ENCODE peak calls at places on chromosomes 5 and 9, in ten cellular contexts. U is tibial artery, E is body of pancreas, B is MM.1S, Y is HCT116, D is psoas muscle, P is SK-N-SH, J is colonic mucosa, S is esophagus squamous epithelium, R is SJSA1. V is an unnamed sample.

GRCh38 chr9:81776390-81776789 is 87.0 kb upstream of the TLE1 start:
- DNase-seq in Y (no peak), D (no peak), E (no peak), U (no peak), B (no peak), S (no peak), J (no peak), P (peak), R (no peak), V (no peak)

GRCh38 chr5:151896041-151896691 is 28.5 kb downstream of the GLRA1 start:
- DNase-seq in J (no peak), E (no peak), B (no peak), Y (no peak), U (no peak), S (no peak), R (peak), P (no peak), D (no peak), V (peak)

GRCh38 chr9:71719585-71719984 is 48.7 kb downstream of the CEMIP2 start:
- DNase-seq in E (peak), U (no peak), P (no peak), Y (no peak), S (no peak), J (no peak), B (no peak), R (no peak), D (no peak), V (peak)

GRCh38 chr5:36680066-36680465 is 73.7 kb downstream of the SLC1A3 start:
- DNase-seq in U (peak), D (peak), P (no peak), J (no peak), Y (no peak), B (no peak), R (no peak), S (no peak), E (peak), V (no peak)

GRCh38 chr5:15746833-15747232 is 246.9 kb downstream of the FBXL7 start:
- DNase-seq in R (no peak), S (no peak), U (no peak), Y (no peak), E (no peak), B (no peak), P (no peak), D (no peak), J (no peak), V (no peak)

GRCh38 chr5:74616236-74617146 is 24.0 kb downstream of the ENC1 start:
- DNase-seq in J (no peak), B (no peak), R (no peak), Y (no peak), P (no peak), E (peak), S (no peak), D (no peak), U (no peak), V (no peak)

GRCh38 chr9:126506361-126507317 is 107.1 kb upstream of the LMX1B start:
- DNase-seq in R (no peak), S (no peak), B (no peak), E (no peak), U (peak), P (no peak), Y (no peak), D (no peak), J (no peak), V (no peak)

GRCh38 chr5:38666668-38667498 is 110.4 kb upstream of the LIFR start:
- DNase-seq in Y (peak), U (peak), S (no peak), R (peak), B (no peak), P (peak), J (no peak), D (peak), E (peak), V (peak)

GRCh38 chr9:77276799-77277198 is 99.5 kb downstream of the VPS13A start:
- DNase-seq in B (no peak), Y (no peak), S (no peak), E (no peak), P (no peak), R (no peak), U (no peak), D (no peak), J (no peak), V (no peak)

GRCh38 chr5:37799865-37800421 is 39.9 kb downstream of the GDNF start:
- DNase-seq in S (no peak), P (no peak), Y (no peak), R (no peak), U (no peak), J (no peak), E (no peak), B (peak), D (no peak), V (no peak)

GRCh38 chr5:1512541-1513291 is 11.0 kb downstream of the LPCAT1 start:
- DNase-seq in B (peak), P (no peak), E (peak), Y (no peak), S (no peak), R (no peak), D (peak), U (peak), J (no peak), V (no peak)

GRCh38 chr5:128101676-128102075 is 18.1 kb downstream of the SLC12A2 start:
- DNase-seq in P (no peak), Y (no peak), J (no peak), E (no peak), S (no peak), B (no peak), D (no peak), R (no peak), U (no peak), V (no peak)

GRCh38 chr9:129735546-129735945 is 17.3 kb downstream of the PTGES start:
- DNase-seq in P (no peak), Y (no peak), B (no peak), S (no peak), D (no peak), R (no peak), U (no peak), E (no peak), J (no peak), V (no peak)

GRCh38 chr9:75149841-75150241 is 61.5 kb downstream of the OSTF1 start:
- DNase-seq in B (no peak), D (no peak), E (peak), J (no peak), P (no peak), R (no peak), U (no peak), S (no peak), Y (no peak), V (no peak)

GRCh38 chr5:142246-142810 is 49.0 kb upstream of the LRRC14B start:
- DNase-seq in S (no peak), B (no peak), U (no peak), P (peak), R (no peak), Y (no peak), D (no peak), E (no peak), J (no peak), V (no peak)

GRCh38 chr9:94140791-94141790 is 56.8 kb downstream of the PTPDC1 start:
- DNase-seq in Y (no peak), B (no peak), J (no peak), E (no peak), R (no peak), D (peak), U (no peak), S (no peak), P (no peak), V (peak)

GRCh38 chr5:120614512-120614911 is 150.4 kb downstream of the PRR16 start:
- DNase-seq in J (no peak), U (no peak), B (no peak), E (no peak), D (no peak), P (no peak), R (peak), S (no peak), Y (no peak), V (peak)

GRCh38 chr5:172868924-172869565 is 35.0 kb downstream of the ERGIC1 start:
- DNase-seq in Y (peak), B (no peak), D (peak), S (no peak), U (peak), J (no peak), E (peak), R (peak), P (peak), V (peak)

GRCh38 chr9:83509372-83509771 is 28.8 kb downstream of the FRMD3 start:
- DNase-seq in D (no peak), Y (no peak), U (no peak), S (no peak), R (peak), B (no peak), E (no peak), J (no peak), P (no peak), V (peak)

DNA sequence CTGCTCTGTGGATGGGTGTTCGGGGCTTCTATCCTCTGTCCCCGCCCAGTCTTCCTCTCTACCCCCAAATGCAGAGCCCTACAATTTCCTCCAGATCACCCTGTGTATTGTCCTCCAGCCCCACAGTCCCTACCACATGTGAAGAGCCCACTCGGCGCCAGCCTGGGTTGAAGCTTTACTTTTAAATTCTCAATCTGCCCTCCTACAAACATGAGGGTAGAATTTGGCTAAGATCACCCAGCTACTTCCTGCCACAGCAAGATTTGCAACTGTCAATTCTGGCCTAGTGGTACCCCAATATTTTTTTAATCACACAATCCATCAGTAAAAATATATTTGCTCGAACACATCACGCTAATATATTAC is 3.9 kb downstream of the AKNA start:
- DNase-seq in P (no peak), Y (no peak), R (no peak), U (no peak), B (no peak), D (no peak), S (no peak), E (no peak), J (no peak), V (no peak)
- H3K4me3 ChIP-seq in P (no peak), Y (no peak), R (no peak), U (no peak), B (no peak), D (no peak), S (peak), E (no peak), J (no peak), V (no peak)

GRCh38 chr5:83474986-83475385 is 3.4 kb downstream of the VCAN start:
- DNase-seq in R (peak), E (no peak), Y (no peak), J (no peak), P (no peak), S (no peak), B (no peak), U (peak), D (no peak), V (no peak)

GRCh38 chr5:83474170-83474796 is 2.7 kb downstream of the VCAN start:
- DNase-seq in R (peak), U (peak), B (peak), Y (peak), S (peak), D (peak), E (peak), P (peak), J (peak), V (peak)

GRCh38 chr5:83475540-83476469 is 4.3 kb downstream of the VCAN start:
- DNase-seq in R (peak), J (no peak), Y (no peak), S (no peak), B (no peak), E (no peak), U (no peak), P (no peak), D (no peak), V (peak)

GRCh38 chr5:83473344-83474169 is 2.0 kb downstream of the VCAN start:
- DNase-seq in S (peak), B (peak), D (peak), P (peak), U (peak), E (peak), Y (peak), J (peak), R (peak), V (peak)

GRCh38 chr5:83476470-83476817 is 4.9 kb downstream of the VCAN start:
- DNase-seq in R (no peak), Y (no peak), B (no peak), J (no peak), S (no peak), E (no peak), P (no peak), D (no peak), U (no peak), V (no peak)
- H3K4me3 ChIP-seq in R (no peak), Y (no peak), B (no peak), J (no peak), S (no peak), E (no peak), P (no peak), D (no peak), U (no peak), V (peak)

GRCh38 chr5:32107291-32107690 is 66.8 kb downstream of the GOLPH3 start:
- DNase-seq in U (no peak), E (no peak), D (no peak), R (no peak), Y (no peak), S (no peak), B (no peak), J (no peak), P (no peak), V (no peak)

GRCh38 chr5:32100230-32100629 is 73.9 kb downstream of the GOLPH3 start:
- DNase-seq in B (no peak), R (no peak), P (peak), Y (no peak), U (no peak), D (no peak), J (no peak), E (no peak), S (no peak), V (no peak)

GRCh38 chr5:32102254-32102653 is 71.9 kb downstream of the GOLPH3 start:
- DNase-seq in Y (no peak), U (no peak), B (no peak), S (no peak), E (no peak), R (no peak), J (no peak), D (no peak), P (no peak), V (no peak)

GRCh38 chr5:32100903-32101302 is 73.2 kb downstream of the GOLPH3 start:
- DNase-seq in E (no peak), Y (no peak), J (no peak), B (no peak), R (no peak), P (no peak), S (no peak), U (no peak), D (no peak), V (no peak)

GRCh38 chr5:32103521-32103920 is 70.6 kb downstream of the GOLPH3 start:
- DNase-seq in S (no peak), Y (no peak), E (no peak), D (no peak), B (no peak), R (no peak), P (no peak), J (no peak), U (no peak), V (no peak)
- H3K4me3 ChIP-seq in S (no peak), Y (no peak), E (no peak), D (no peak), B (no peak), R (no peak), P (no peak), J (no peak), U (no peak), V (no peak)

DNA sequence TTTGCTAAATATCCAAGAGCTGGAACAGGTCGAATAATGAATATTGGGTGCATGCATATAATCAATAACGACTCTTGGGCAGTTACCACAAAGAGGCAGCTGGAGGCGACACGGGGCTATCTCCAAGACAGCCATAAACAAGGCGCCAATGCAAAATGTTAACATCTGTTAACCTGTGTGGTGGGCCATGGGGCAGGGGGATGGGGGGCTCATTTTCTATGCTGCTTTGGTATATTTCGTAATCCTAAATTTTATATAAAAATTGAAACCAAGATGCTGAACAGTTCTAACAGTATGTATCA is 1.3 kb upstream of the RNF44 start:
- DNase-seq in P (no peak), Y (no peak), D (no peak), R (no peak), U (no peak), S (no peak), B (no peak), E (no peak), J (no peak), V (no peak)
- H3K4me3 ChIP-seq in P (no peak), Y (peak), D (peak), R (no peak), U (peak), S (peak), B (peak), E (no peak), J (no peak), V (no peak)

GRCh38 chr9:124000784-124001444 is 10.7 kb upstream of the LHX2 start:
- DNase-seq in D (no peak), P (no peak), U (peak), E (no peak), Y (no peak), B (no peak), R (no peak), S (no peak), J (no peak), V (no peak)

GRCh38 chr9:123999668-124000067 is 11.9 kb upstream of the LHX2 start:
- DNase-seq in S (no peak), B (no peak), Y (no peak), P (peak), E (no peak), D (no peak), J (no peak), U (no peak), R (no peak), V (no peak)

GRCh38 chr9:124001445-124001799 is 10.1 kb upstream of the LHX2 start:
- DNase-seq in U (peak), J (no peak), P (no peak), D (no peak), S (no peak), B (no peak), R (no peak), E (no peak), Y (no peak), V (no peak)

GRCh38 chr9:123998970-123999621 is 12.5 kb upstream of the LHX2 start:
- DNase-seq in S (no peak), D (no peak), Y (no peak), U (peak), J (no peak), B (no peak), R (no peak), E (no peak), P (peak), V (no peak)

DNA sequence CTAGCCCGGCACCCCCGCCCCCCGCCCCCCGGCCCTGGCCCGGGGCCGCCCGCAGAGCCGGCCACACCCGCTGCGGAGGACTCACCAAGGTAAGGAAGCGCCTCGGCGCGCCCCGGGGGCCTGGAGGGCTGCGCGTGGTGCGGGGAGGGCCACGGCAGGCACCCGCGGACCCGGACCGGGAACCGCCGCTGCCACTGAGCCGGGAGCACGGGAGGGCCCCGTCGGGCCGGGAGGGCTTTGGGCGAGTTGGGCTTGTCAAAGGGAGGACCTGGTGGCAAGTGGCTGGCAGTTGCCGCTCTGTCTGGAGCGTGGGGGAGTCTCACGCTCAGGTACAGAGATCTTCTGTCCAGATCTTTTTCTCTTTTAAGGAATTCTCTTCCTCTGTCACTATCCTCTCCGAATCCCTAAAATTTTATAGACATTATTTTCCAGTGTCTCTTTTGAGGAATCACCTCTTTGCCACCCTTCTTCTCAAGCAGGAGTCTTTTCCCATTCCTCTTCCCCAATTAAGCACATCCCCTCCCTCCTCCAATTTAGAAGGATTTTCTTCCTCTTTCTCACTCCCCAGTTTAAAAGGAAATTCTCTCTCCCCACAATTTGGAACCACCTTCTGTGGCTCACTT is 11.3 kb upstream of the LHX2 start:
- DNase-seq in U (peak), S (no peak), Y (no peak), R (no peak), B (no peak), D (no peak), P (no peak), J (no peak), E (no peak), V (no peak)
- H3K4me3 ChIP-seq in U (peak), S (peak), Y (no peak), R (no peak), B (no peak), D (peak), P (no peak), J (no peak), E (no peak), V (no peak)

GRCh38 chr5:157357823-157358222 is 91.9 kb downstream of the CYFIP2 start:
- DNase-seq in E (no peak), R (no peak), Y (no peak), B (no peak), U (no peak), D (no peak), J (no peak), P (no peak), S (no peak), V (no peak)
- H3K4me3 ChIP-seq in E (no peak), R (no peak), Y (no peak), B (no peak), U (no peak), D (no peak), J (no peak), P (no peak), S (no peak), V (no peak)

DNA sequence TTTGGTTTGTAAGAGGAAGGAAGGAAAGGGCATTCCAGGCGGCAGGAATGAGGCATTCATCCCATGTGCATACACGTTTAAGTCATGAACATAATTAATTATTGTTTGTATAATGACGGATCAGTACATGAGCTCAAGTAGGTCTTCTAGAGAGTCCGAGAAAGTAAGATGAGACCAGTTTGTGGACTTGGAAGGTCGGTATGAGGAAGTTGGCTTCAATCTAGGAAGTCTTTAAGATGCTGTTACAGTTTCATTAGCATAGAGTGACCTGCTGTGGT is 2.1 kb downstream of the GTF3C4 start:
- DNase-seq in P (no peak), S (no peak), U (no peak), D (no peak), Y (no peak), J (no peak), E (no peak), R (no peak), B (no peak), V (peak)
- H3K4me3 ChIP-seq in P (no peak), S (peak), U (no peak), D (no peak), Y (no peak), J (no peak), E (no peak), R (no peak), B (no peak), V (peak)

GRCh38 chr5:60487466-60487865 is 212.5 kb downstream of the DEPDC1B start:
- DNase-seq in E (no peak), D (no peak), S (no peak), U (no peak), J (peak), P (peak), Y (no peak), R (no peak), B (no peak), V (peak)
- H3K4me3 ChIP-seq in E (no peak), D (no peak), S (peak), U (peak), J (no peak), P (no peak), Y (no peak), R (no peak), B (no peak), V (no peak)

DNA sequence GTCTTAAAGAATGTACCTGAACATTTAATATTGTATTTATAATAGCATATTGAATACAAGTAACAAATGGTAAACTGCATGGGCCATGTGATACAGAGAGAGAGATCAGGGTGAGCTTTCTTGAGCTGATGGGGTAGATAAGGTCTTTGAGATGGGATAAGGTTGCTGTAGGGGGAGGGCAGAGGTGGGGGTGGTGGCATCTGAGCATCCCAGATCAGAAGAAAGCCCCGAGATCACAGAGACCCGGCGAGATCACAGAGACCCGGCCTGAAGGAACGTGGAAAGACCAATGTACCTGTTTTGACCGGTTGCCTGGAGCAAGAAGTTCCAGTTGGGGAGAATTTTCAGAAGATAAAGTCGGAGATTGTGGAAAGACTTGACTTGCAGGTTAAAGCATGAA is 6.6 kb downstream of the SMARCA2 start:
- DNase-seq in U (no peak), J (no peak), D (no peak), B (no peak), Y (no peak), P (no peak), R (no peak), S (no peak), E (no peak), V (no peak)
- H3K4me3 ChIP-seq in U (no peak), J (no peak), D (no peak), B (no peak), Y (no peak), P (no peak), R (no peak), S (no peak), E (no peak), V (no peak)